ENCODE peak calls at places on chromosomes 11 and 22, in six cellular contexts. I is NCI-H774; Q is T-helper 9 cell; W is GM06990; D is activated CD8-positive, alpha-beta memory T cell treated with anti-CD3 and anti-CD28 coated beads for 4 hours; O is cardiac septum. N is an unnamed sample.

GRCh38 chr11:4610258-4610935 is 2.4 kb upstream of the TRIM68 start:
- DNase-seq in Q (no peak), W (no peak), D (no peak), I (no peak), O (no peak), N (no peak)

GRCh38 chr22:41345807-41346335 is 35.9 kb upstream of the TEF start:
- DNase-seq in O (no peak), I (no peak), W (no peak), Q (no peak), D (no peak), N (no peak)

GRCh38 chr11:70158201-70158600 is 44.9 kb upstream of the FADD start:
- DNase-seq in W (no peak), O (no peak), I (no peak), Q (no peak), D (no peak), N (peak)

GRCh38 chr11:75760710-75761493 is 7.7 kb upstream of the DGAT2 start:
- DNase-seq in O (no peak), W (no peak), Q (no peak), D (no peak), I (no peak), N (no peak)

GRCh38 chr11:111417766-111418435 is 38.8 kb upstream of the POU2AF1 start:
- DNase-seq in W (peak), I (no peak), O (no peak), Q (no peak), D (no peak), N (no peak)

GRCh38 chr11:98793276-98793675 is 227.5 kb upstream of the CNTN5 start:
- DNase-seq in O (no peak), W (no peak), D (no peak), Q (no peak), I (no peak), N (no peak)

GRCh38 chr11:122115520-122116343 is at the start of gene BLID:
- DNase-seq in W (no peak), O (no peak), D (no peak), I (no peak), Q (no peak), N (no peak)

GRCh38 chr11:8356731-8357504 is 93.2 kb upstream of the LMO1 start:
- DNase-seq in O (no peak), D (no peak), I (no peak), Q (no peak), W (no peak), N (no peak)

GRCh38 chr11:72079776-72080325 is 491 bp downstream of the NUMA1 start:
- DNase-seq in Q (peak), D (no peak), O (no peak), W (no peak), I (no peak), N (no peak)

GRCh38 chr11:128929468-128929867 is 13.2 kb downstream of the TP53AIP1 start:
- DNase-seq in D (no peak), W (no peak), O (no peak), I (no peak), Q (no peak), N (no peak)

GRCh38 chr11:19838994-19839768 is 126.5 kb downstream of the NAV2 start:
- DNase-seq in I (no peak), W (no peak), D (no peak), O (no peak), Q (no peak), N (no peak)

GRCh38 chr22:44706488-44706887 is 4.5 kb downstream of the PRR5 start:
- DNase-seq in Q (no peak), W (no peak), I (no peak), O (no peak), D (no peak), N (no peak)

GRCh38 chr11:34680206-34680605 is 59.3 kb downstream of the EHF start:
- DNase-seq in I (no peak), O (no peak), Q (no peak), D (no peak), W (no peak), N (no peak)

GRCh38 chr11:18650859-18651557 is 16.9 kb upstream of the SPTY2D1 start:
- DNase-seq in W (peak), O (no peak), D (no peak), I (no peak), Q (peak), N (peak)